ENCODE peak calls at places on chromosome 12, in six cellular contexts. G, I, H, R, J and B are unnamed samples.

GRCh38 chr12:119940881-119941280 is 48.2 kb upstream of the BICDL1 start:
- DNase-seq in H (peak), I (peak), R (no peak), G (no peak), J (no peak), B (peak)

GRCh38 chr12:121250359-121250758 is 40.4 kb downstream of the P2RX4 start:
- DNase-seq in R (no peak), J (no peak), G (no peak), I (no peak), H (no peak), B (no peak)

GRCh38 chr12:30515351-30515750 is 180.3 kb downstream of the IPO8 start:
- DNase-seq in H (peak), I (no peak), R (no peak), G (no peak), J (no peak), B (peak)

GRCh38 chr12:65648461-65648860 is 175.8 kb upstream of the HMGA2 start:
- DNase-seq in J (no peak), R (no peak), I (no peak), G (no peak), H (no peak), B (no peak)

GRCh38 chr12:63212316-63212715 is 61.3 kb upstream of the AVPR1A start:
- DNase-seq in H (no peak), I (no peak), G (no peak), J (no peak), R (no peak), B (no peak)

GRCh38 chr12:753401-754237 is 1.2 kb downstream of the WNK1 start:
- DNase-seq in H (peak), G (peak), I (no peak), R (peak), J (peak), B (peak)

GRCh38 chr12:46153267-46153872 is 115.5 kb downstream of the SLC38A1 start:
- DNase-seq in J (no peak), G (no peak), R (no peak), H (peak), I (no peak), B (peak)

GRCh38 chr12:94570161-94570560 is 80.2 kb downstream of the TMCC3 start:
- DNase-seq in J (no peak), G (no peak), R (no peak), I (no peak), H (peak), B (peak)

GRCh38 chr12:41439858-41440257 is 251.7 kb downstream of the PDZRN4 start:
- DNase-seq in R (no peak), J (no peak), H (no peak), G (no peak), I (no peak), B (no peak)

GRCh38 chr12:54232790-54233189 is 44.0 kb upstream of the SMUG1 start:
- DNase-seq in I (peak), G (no peak), R (no peak), H (peak), J (no peak), B (peak)

GRCh38 chr12:108302471-108303311 is 36.4 kb downstream of the CMKLR1 start:
- DNase-seq in R (peak), J (no peak), G (no peak), I (no peak), H (peak), B (peak)

GRCh38 chr12:75890141-75890540 is 141.4 kb downstream of the PHLDA1 start:
- DNase-seq in I (no peak), H (peak), G (no peak), J (no peak), R (no peak), B (no peak)

GRCh38 chr12:49019435-49020317 is 1.1 kb upstream of the PRKAG1 start:
- DNase-seq in G (no peak), R (no peak), I (no peak), H (peak), J (no peak), B (peak)

GRCh38 chr12:106010746-106011145 is 128.0 kb downstream of the NUAK1 start:
- DNase-seq in G (no peak), J (no peak), R (no peak), H (peak), I (peak), B (peak)

GRCh38 chr12:52925717-52926595 is 21.1 kb upstream of the KRT8 start:
- DNase-seq in H (no peak), R (no peak), I (no peak), G (peak), J (no peak), B (no peak)

GRCh38 chr12:118102070-118102469 is 1.7 kb downstream of the VSIG10 start:
- DNase-seq in I (no peak), J (no peak), R (no peak), G (no peak), H (no peak), B (no peak)

GRCh38 chr12:106945261-106945851 is 10.4 kb upstream of the TMEM263 start:
- DNase-seq in R (no peak), I (no peak), J (no peak), H (no peak), G (no peak), B (no peak)